ENCODE peak calls at places on chromosomes 2 and 18, in nine cellular contexts. B is PC-3, N is small intestine, C is stomach, L is ovary, H is uterus, X is gastrocnemius medialis, Y is neural progenitor cell, R is SK-N-SH. M is an unnamed sample.

GRCh38 chr2:240460781-240461431 is 25.4 kb downstream of the GPC1 start:
- DNase-seq in B (no peak), N (no peak), C (no peak), L (peak; percentile 36), H (peak; percentile 16), X (peak; percentile 1), Y (no peak), R (no peak), M (no peak)

GRCh38 chr2:233139875-233140585 is 79.9 kb downstream of the INPP5D start:
- DNase-seq in B (no peak), N (no peak), C (no peak), L (no peak), H (no peak), X (no peak), Y (no peak), R (no peak), M (no peak)

GRCh38 chr2:133641497-133641896 is 73.2 kb upstream of the NCKAP5 start:
- DNase-seq in B (peak; percentile 98), N (peak; percentile 35), C (peak; percentile 47), L (no peak), H (no peak), X (no peak), Y (peak; percentile 16), R (no peak), M (no peak)

GRCh38 chr18:23618862-23619387 is 32.6 kb upstream of the NPC1 start:
- DNase-seq in B (no peak), N (peak; percentile 59), C (no peak), L (peak; percentile 85), H (peak; percentile 65), X (no peak), Y (peak; percentile 82), R (no peak), M (peak; percentile 20)

GRCh38 chr18:28002841-28003240 is 174.1 kb downstream of the CDH2 start:
- DNase-seq in B (no peak), N (no peak), C (no peak), L (no peak), H (no peak), X (no peak), Y (no peak), R (no peak), M (no peak)

GRCh38 chr18:55500316-55501086 is 87.5 kb downstream of the TCF4 start:
- DNase-seq in B (peak; percentile 37), N (no peak), C (no peak), L (no peak), H (no peak), X (no peak), Y (no peak), R (no peak), M (no peak)

GRCh38 chr2:197908191-197908590 is 103.8 kb downstream of the PLCL1 start:
- DNase-seq in B (no peak), N (no peak), C (no peak), L (no peak), H (no peak), X (no peak), Y (no peak), R (no peak), M (no peak)

GRCh38 chr2:85385746-85386145 is 24.4 kb downstream of the CAPG start:
- DNase-seq in B (no peak), N (no peak), C (no peak), L (no peak), H (no peak), X (no peak), Y (no peak), R (no peak), M (no peak)

GRCh38 chr18:37430346-37431076 is 135.1 kb downstream of the CELF4 start:
- DNase-seq in B (no peak), N (no peak), C (no peak), L (no peak), H (no peak), X (no peak), Y (peak; percentile 31), R (peak; percentile 59), M (no peak)

GRCh38 chr2:100619951-100620350 is 57.2 kb downstream of the PDCL3 start:
- DNase-seq in B (no peak), N (no peak), C (no peak), L (no peak), H (no peak), X (no peak), Y (no peak), R (no peak), M (no peak)

GRCh38 chr2:217927601-217928323 is 75.0 kb downstream of the TNS1 start:
- DNase-seq in B (no peak), N (no peak), C (no peak), L (no peak), H (no peak), X (no peak), Y (no peak), R (no peak), M (no peak)

GRCh38 chr2:232592687-232593407 is 40.6 kb upstream of the EFHD1 start:
- DNase-seq in B (peak; percentile 90), N (peak; percentile 90), C (no peak), L (no peak), H (peak; percentile 29), X (peak; percentile 58), Y (no peak), R (no peak), M (no peak)

GRCh38 chr2:46487667-46488333 is 8.4 kb downstream of the TMEM247 start:
- DNase-seq in B (peak; percentile 19), N (no peak), C (no peak), L (peak; percentile 77), H (peak; percentile 78), X (peak; percentile 25), Y (no peak), R (no peak), M (peak; percentile 35)

GRCh38 chr18:47964086-47964485 is 33.6 kb upstream of the SMAD2 start:
- DNase-seq in B (no peak), N (no peak), C (no peak), L (no peak), H (no peak), X (no peak), Y (no peak), R (no peak), M (no peak)

GRCh38 chr2:175914846-175915245 is 87.2 kb downstream of the LNPK start:
- DNase-seq in B (no peak), N (no peak), C (no peak), L (no peak), H (no peak), X (no peak), Y (no peak), R (no peak), M (no peak)

GRCh38 chr18:49111191-49111988 is 160.6 kb upstream of the SMAD7 start:
- DNase-seq in B (no peak), N (no peak), C (no peak), L (no peak), H (no peak), X (no peak), Y (no peak), R (peak; percentile 20), M (no peak)
- H3K27ac ChIP-seq in B (no peak overlapping the region), N (no peak overlapping the region), C (no peak overlapping the region), L (no peak overlapping the region), H (no peak overlapping the region), X (no peak overlapping the region), Y (no peak overlapping the region), R (peak overlapping the region; percentile 60), M (no peak overlapping the region)

GRCh38 chr2:64837925-64838641 is 151.1 kb upstream of the SLC1A4 start:
- DNase-seq in B (peak; percentile 66), N (no peak), C (no peak), L (no peak), H (no peak), X (no peak), Y (no peak), R (no peak), M (no peak)

GRCh38 chr2:64838817-64839216 is 150.4 kb upstream of the SLC1A4 start:
- DNase-seq in B (peak; percentile 98), N (no peak), C (no peak), L (no peak), H (no peak), X (no peak), Y (no peak), R (no peak), M (no peak)

GRCh38 chr2:64841462-64841861 is 147.7 kb upstream of the SLC1A4 start:
- DNase-seq in B (no peak), N (no peak), C (no peak), L (no peak), H (no peak), X (no peak), Y (no peak), R (no peak), M (no peak)

GRCh38 chr2:64840419-64840818 is 148.8 kb upstream of the SLC1A4 start:
- DNase-seq in B (peak; percentile 10), N (no peak), C (no peak), L (no peak), H (no peak), X (no peak), Y (no peak), R (no peak), M (no peak)

GRCh38 chr2:64839844-64840243 is 149.4 kb upstream of the SLC1A4 start:
- DNase-seq in B (no peak), N (no peak), C (no peak), L (no peak), H (no peak), X (no peak), Y (no peak), R (no peak), M (no peak)
- H3K4me1 ChIP-seq in B (peaks cover 57% of the 10 kb centered on the region), N (no peaks in the 10 kb centered on the region), C (no peaks in the 10 kb centered on the region), L (peaks cover 6% of the 10 kb centered on the region), H (no peaks in the 10 kb centered on the region), X (peaks cover 12% of the 10 kb centered on the region), Y (peaks cover 19% of the 10 kb centered on the region), R (peaks cover 20% of the 10 kb centered on the region), M (no peaks in the 10 kb centered on the region)

GRCh38 chr18:22176622-22177495 is 7.5 kb downstream of the GATA6 start:
- DNase-seq in B (no peak), N (peak; percentile 49), C (no peak), L (peak; percentile 66), H (peak; percentile 60), X (no peak), Y (peak; percentile 63), R (no peak), M (no peak)
- H3K4me3 ChIP-seq in B (no peak overlapping the region), N (peak overlapping the region; percentile 57), C (peak overlapping the region; percentile 80), L (peak overlapping the region; percentile 51), H (peak overlapping the region; percentile 2), X (no peak overlapping the region), Y (peak overlapping the region; percentile 15), R (no peak overlapping the region), M (peak overlapping the region; percentile 69)

GRCh38 chr2:127379712-127380355 is 7.9 kb downstream of the MAP3K2 start:
- DNase-seq in B (no peak), N (no peak), C (no peak), L (no peak), H (no peak), X (no peak), Y (no peak), R (no peak), M (no peak)

GRCh38 chr2:127386246-127386645 is 1.5 kb downstream of the MAP3K2 start:
- DNase-seq in B (no peak), N (no peak), C (no peak), L (no peak), H (no peak), X (no peak), Y (no peak), R (no peak), M (no peak)

GRCh38 chr2:127381762-127382161 is 6.0 kb downstream of the MAP3K2 start:
- DNase-seq in B (no peak), N (no peak), C (no peak), L (no peak), H (no peak), X (no peak), Y (no peak), R (no peak), M (no peak)

GRCh38 chr2:127384529-127384928 is 3.2 kb downstream of the MAP3K2 start:
- DNase-seq in B (no peak), N (no peak), C (no peak), L (no peak), H (no peak), X (no peak), Y (no peak), R (no peak), M (no peak)

GRCh38 chr2:127382836-127383235 is 4.9 kb downstream of the MAP3K2 start:
- DNase-seq in B (no peak), N (no peak), C (no peak), L (no peak), H (no peak), X (no peak), Y (no peak), R (no peak), M (no peak)
- H3K27ac ChIP-seq in B (no peak overlapping the region), N (no peak overlapping the region), C (no peak overlapping the region), L (no peak overlapping the region), H (no peak overlapping the region), X (peak overlapping the region; percentile 100), Y (no peak overlapping the region), R (no peak overlapping the region), M (no peak overlapping the region)